ENCODE peak calls at places on chromosome 22, in six cellular contexts. T is ovary, M is Panc1, Y is pancreas, X is body of pancreas, J is lower lobe of right lung. U is an unnamed sample. For H3K9me3, the result is how much of the 10 kb centered on the place peaks cover.

GRCh38 chr22:32776397-32776796 is 25.1 kb upstream of the TIMP3 start:
- DNase-seq in T (no peak), M (no peak), Y (no peak), X (no peak), J (no peak), U (no peak)

GRCh38 chr22:25555506-25556060 is 8.9 kb upstream of the GRK3 start:
- DNase-seq in T (no peak), M (no peak), Y (no peak), X (no peak), J (no peak), U (no peak)

GRCh38 chr22:20436309-20437252 is 1.0 kb downstream of the SCARF2 start:
- DNase-seq in T (peak), M (no peak), Y (peak), X (no peak), J (peak), U (no peak)

GRCh38 chr22:40421941-40422340 is 51.5 kb downstream of the SGSM3 start:
- DNase-seq in T (no peak), M (no peak), Y (no peak), X (no peak), J (no peak), U (no peak)

GRCh38 chr22:43207386-43207785 is 20.5 kb upstream of the TTLL12 start:
- DNase-seq in T (peak), M (no peak), Y (no peak), X (no peak), J (peak), U (no peak)

GRCh38 chr22:33426451-33426850 is 368.3 kb upstream of the SYN3 start:
- DNase-seq in T (no peak), M (no peak), Y (no peak), X (no peak), J (no peak), U (no peak)

GRCh38 chr22:20639343-20639742 is 131.9 kb downstream of the MED15 start:
- DNase-seq in T (no peak), M (no peak), Y (no peak), X (no peak), J (no peak), U (no peak)

GRCh38 chr22:21700822-21701221 is 34.8 kb downstream of the YPEL1 start:
- DNase-seq in T (no peak), M (no peak), Y (no peak), X (no peak), J (no peak), U (no peak)

GRCh38 chr22:41699264-41700104 is at the start of gene MEI1:
- DNase-seq in T (peak), M (no peak), Y (peak), X (peak), J (peak), U (peak)

GRCh38 chr22:19875531-19876313 is 21.0 kb upstream of the GNB1L start:
- DNase-seq in T (peak), M (no peak), Y (no peak), X (no peak), J (peak), U (peak)

GRCh38 chr22:43273902-43274484 is 69.2 kb downstream of the SCUBE1 start:
- DNase-seq in T (no peak), M (no peak), Y (peak), X (peak), J (no peak), U (no peak)

GRCh38 chr22:38317995-38318715 is 922 bp upstream of the CSNK1E start:
- DNase-seq in T (peak), M (peak), Y (no peak), X (peak), J (peak), U (peak)

GRCh38 chr22:40603088-40603605 is 33.4 kb downstream of the MRTFA start:
- DNase-seq in T (no peak), M (no peak), Y (no peak), X (no peak), J (no peak), U (no peak)

GRCh38 chr22:20089226-20089976 is 9.4 kb downstream of the DGCR8 start:
- DNase-seq in T (no peak), M (no peak), Y (no peak), X (no peak), J (peak), U (no peak)

GRCh38 chr22:38832005-38832978 is 11.5 kb downstream of the NPTXR start:
- DNase-seq in T (no peak), M (no peak), Y (no peak), X (no peak), J (peak), U (no peak)

GRCh38 chr22:44622147-44622427 is 79.9 kb upstream of the PRR5 start:
- DNase-seq in T (peak), M (no peak), Y (no peak), X (no peak), J (no peak), U (no peak)

GRCh38 chr22:46537221-46537945 is at the start of gene CELSR1:
- DNase-seq in T (no peak), M (no peak), Y (no peak), X (no peak), J (peak), U (no peak)

GRCh38 chr22:37202001-37202555 is 10.2 kb downstream of the SSTR3 start:
- DNase-seq in T (no peak), M (no peak), Y (no peak), X (no peak), J (peak), U (no peak)

GRCh38 chr22:43956805-43957463 is 1.7 kb downstream of the SAMM50 start:
- DNase-seq in T (no peak), M (no peak), Y (no peak), X (no peak), J (no peak), U (no peak)

GRCh38 chr22:47563406-47564157 is 801.1 kb downstream of the TBC1D22A start:
- DNase-seq in T (no peak), M (no peak), Y (no peak), X (no peak), J (no peak), U (no peak)
- H3K9me3 ChIP-seq in T (under half), M (under half), Y (under half), X (under half), J (under half), U (under half)

DNA sequence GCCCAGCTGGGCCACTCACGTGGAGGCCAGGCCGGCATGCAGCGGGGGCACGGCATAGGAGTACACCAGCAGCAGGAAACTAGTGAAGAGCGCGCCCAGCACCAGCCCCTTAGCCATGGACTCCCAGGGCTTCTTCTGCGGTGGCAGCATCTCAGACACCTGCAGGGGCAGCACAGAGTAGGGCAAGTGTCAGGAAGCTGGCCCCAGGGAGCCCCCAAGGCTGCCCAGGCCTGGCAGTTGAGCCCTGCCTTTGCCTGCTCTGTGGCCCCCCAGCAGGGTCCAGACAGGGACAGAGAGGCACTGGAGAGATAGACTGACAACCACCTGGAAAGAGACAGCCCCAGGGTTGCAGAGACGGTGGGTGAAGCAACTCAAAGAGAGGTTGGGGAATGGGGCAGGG is 10.7 kb upstream of the SEC14L6 start:
- DNase-seq in T (no peak), M (no peak), Y (no peak), X (no peak), J (no peak), U (no peak)
- TF ChIP-seq CTCF in T (no peak), M (no peak), Y (no peak), X (no peak), J (no peak), U (no peak)

GRCh38 chr22:49023161-49023878 is 804.4 kb downstream of the BRD1 start:
- DNase-seq in T (no peak), M (no peak), Y (no peak), X (no peak), J (peak), U (peak)

GRCh38 chr22:49023879-49024774 is 803.5 kb downstream of the BRD1 start:
- DNase-seq in T (no peak), M (no peak), Y (no peak), X (no peak), J (peak), U (no peak)

GRCh38 chr22:49025791-49026475 is 801.7 kb downstream of the BRD1 start:
- DNase-seq in T (no peak), M (no peak), Y (no peak), X (no peak), J (peak), U (no peak)

GRCh38 chr22:49026476-49027121 is 801.1 kb downstream of the BRD1 start:
- DNase-seq in T (no peak), M (no peak), Y (no peak), X (no peak), J (peak), U (no peak)

DNA sequence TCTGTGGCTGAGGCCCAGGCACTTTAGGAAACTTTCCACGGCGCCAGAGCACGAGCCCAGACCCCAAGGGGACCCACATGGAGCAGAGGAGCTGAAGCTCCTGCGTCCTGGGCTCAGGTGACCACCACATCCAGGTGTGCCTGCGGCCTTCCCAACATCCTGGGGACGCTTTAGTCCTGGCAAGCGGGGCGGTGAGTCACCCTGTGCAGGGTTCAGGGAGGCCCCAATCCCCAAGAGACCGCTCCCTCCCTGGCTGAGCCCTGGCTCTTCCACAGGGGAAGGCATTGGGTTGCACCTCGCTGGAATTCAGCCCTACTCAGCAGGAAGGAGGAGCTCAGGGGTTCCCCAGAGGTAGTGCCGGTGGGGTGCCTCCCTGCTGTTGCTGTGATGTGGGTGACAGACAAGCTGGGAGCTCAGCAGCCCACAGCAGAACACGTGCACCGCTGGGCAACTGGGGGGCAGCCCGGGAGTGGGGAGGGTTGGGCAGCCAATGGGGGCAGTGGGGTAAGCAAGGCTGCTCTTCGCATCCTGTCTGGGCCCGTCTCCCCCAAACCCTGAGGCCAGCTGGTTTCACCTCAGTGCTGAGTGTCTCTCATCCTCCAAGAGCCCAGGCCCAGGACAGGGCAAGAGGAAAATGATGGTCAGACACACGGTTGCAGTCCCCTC is 802.8 kb downstream of the BRD1 start:
- DNase-seq in T (no peak), M (no peak), Y (no peak), X (no peak), J (peak), U (no peak)
- H3K9me3 ChIP-seq in T (under half), M (under half), Y (under half), X (under half), J (under half), U (under half)

GRCh38 chr22:23268877-23269276 is 88.6 kb downstream of the BCR start:
- DNase-seq in T (no peak), M (no peak), Y (no peak), X (no peak), J (no peak), U (no peak)
- TF ChIP-seq CTCF in T (no peak), M (no peak), Y (no peak), X (no peak), J (no peak), U (no peak)

DNA sequence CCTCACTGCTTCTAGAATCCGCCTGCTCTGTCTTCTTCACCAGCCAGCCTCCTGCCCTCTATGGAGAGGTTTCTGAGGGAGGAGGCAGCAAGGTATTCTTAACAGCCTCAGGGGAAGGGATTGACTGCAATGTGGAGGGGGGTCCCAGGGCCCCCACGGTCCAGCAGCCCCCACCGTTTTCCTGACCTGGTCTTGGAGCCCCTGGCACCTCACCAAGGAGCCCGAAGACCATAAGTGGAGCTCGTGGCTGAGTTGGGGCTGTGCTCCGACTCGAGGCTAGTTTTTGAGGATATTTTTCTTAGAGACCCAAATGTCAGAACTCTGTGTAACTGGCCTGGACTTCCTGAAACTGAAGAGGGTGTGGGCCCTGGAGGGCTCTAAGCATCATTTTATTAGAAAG is 590.0 kb downstream of the BRD1 start:
- DNase-seq in T (no peak), M (no peak), Y (no peak), X (no peak), J (no peak), U (no peak)
- H3K9me3 ChIP-seq in T (under half), M (under half), Y (under half), X (under half), J (under half), U (under half)

DNA sequence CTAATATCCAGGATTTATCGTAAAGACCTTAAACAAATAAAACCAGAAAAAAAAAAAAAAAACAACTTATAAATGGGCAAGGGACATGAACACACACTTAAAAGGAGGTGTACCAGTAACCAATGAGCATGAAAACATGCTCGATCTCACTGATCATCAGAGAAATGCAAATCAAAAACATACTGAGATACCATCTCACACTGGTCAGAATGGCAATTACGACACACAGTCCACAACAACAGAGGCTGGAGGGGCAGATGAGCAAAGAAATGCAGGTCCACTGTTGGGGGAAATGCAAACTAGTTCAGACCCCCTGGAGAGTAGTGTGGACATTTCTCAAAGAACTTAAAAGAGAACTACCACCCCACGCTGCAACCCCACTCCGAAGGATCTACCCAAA is 13.2 kb downstream of the RGL4 start:
- DNase-seq in T (no peak), M (no peak), Y (no peak), X (no peak), J (no peak), U (no peak)
- TF ChIP-seq CTCF in T (no peak), M (no peak), Y (no peak), X (no peak), J (no peak), U (no peak)

DNA sequence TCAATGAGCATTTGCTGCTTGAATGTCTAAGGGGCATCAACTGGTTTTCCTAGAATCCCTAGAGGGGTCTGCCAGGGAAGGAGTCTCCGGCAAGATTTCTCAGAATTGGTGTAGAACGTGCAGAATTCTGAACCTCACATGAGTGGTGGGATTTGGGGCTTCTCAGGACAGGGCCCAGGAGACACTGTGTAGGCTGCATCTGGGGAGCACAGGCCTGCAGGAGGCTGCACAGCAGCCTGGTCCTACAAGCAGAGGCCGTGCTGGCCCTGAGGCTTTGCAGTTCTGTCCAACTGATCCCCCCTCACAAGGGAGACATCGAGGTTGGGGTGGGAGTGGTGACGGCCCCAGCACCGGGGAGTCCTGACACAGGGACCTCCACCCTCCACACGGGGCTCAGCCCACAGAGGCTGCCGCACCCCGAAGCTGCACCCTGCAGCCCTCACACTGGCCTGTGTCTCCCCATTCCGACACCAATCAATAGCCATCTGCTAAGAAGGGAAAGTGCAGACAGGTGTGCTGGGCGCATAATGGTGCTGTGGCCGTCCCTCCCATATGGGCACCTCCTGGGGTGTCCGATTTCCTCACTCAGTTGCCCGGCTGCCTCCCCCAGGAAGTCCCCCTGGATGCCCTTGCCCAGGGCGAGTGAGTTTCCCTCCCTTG is 688.1 kb downstream of the BRD1 start:
- DNase-seq in T (no peak), M (no peak), Y (no peak), X (no peak), J (peak), U (no peak)
- H3K9me3 ChIP-seq in T (under half), M (under half), Y (under half), X (under half), J (under half), U (under half)

GRCh38 chr22:35921777-35922176 is 106.8 kb downstream of the RBFOX2 start:
- DNase-seq in T (peak), M (peak), Y (peak), X (peak), J (no peak), U (peak)
- TF ChIP-seq CTCF in T (peak), M (peak), Y (peak), X (peak), J (peak), U (peak)